ENCODE peak calls at places on chromosomes 7 and 10, in seven cellular contexts. X is neural progenitor cell, Y is HFF-Myc, B is non-pigmented ciliary epithelial cell, M is hypothalamus, F is GM06990, J is frontal cortex. O is an unnamed sample.

GRCh38 chr7:100793806-100794660 is 33.3 kb downstream of the EPHB4 start:
- DNase-seq in M (no peak), J (no peak), F (no peak), Y (peak; percentile 30), X (no peak), B (no peak), O (peak; percentile 45)

GRCh38 chr10:201328-201771 is 66.1 kb downstream of the ZMYND11 start:
- DNase-seq in J (no peak), M (no peak), B (no peak), F (no peak), Y (no peak), X (no peak), O (peak; percentile 81)

GRCh38 chr7:18126274-18126673 is 98.6 kb upstream of the PRPS1L1 start:
- DNase-seq in J (no peak), B (no peak), M (no peak), Y (no peak), F (no peak), X (no peak), O (no peak)

GRCh38 chr10:102869290-102870198 is at the start of gene AS3MT:
- DNase-seq in X (peak; percentile 92), Y (no peak), B (no peak), J (peak; percentile 54), F (peak; percentile 56), M (no peak), O (peak; percentile 22)

GRCh38 chr10:92407305-92408016 is 116.5 kb downstream of the MARCHF5 start:
- DNase-seq in J (no peak), B (no peak), F (no peak), Y (no peak), X (peak; percentile 28), M (no peak), O (no peak)

GRCh38 chr10:111151595-111151994 is 74.8 kb downstream of the ADRA2A start:
- DNase-seq in F (no peak), X (peak; percentile 53), Y (no peak), J (no peak), B (no peak), M (no peak), O (no peak)

GRCh38 chr10:65861249-65861648 is 1064.6 kb upstream of the LRRTM3 start:
- DNase-seq in F (peak; percentile 12), J (no peak), Y (no peak), X (no peak), M (no peak), B (peak; percentile 10), O (peak; percentile 19)

GRCh38 chr10:103193820-103194529 is 903 bp upstream of the NT5C2 start:
- DNase-seq in Y (no peak), F (peak; percentile 44), X (peak; percentile 31), B (no peak), J (no peak), M (no peak), O (no peak)

GRCh38 chr10:12716042-12716441 is 285.5 kb downstream of the CCDC3 start:
- DNase-seq in M (no peak), F (no peak), B (no peak), Y (no peak), J (no peak), X (no peak), O (no peak)

GRCh38 chr7:143396625-143397556 is 11.8 kb downstream of the EPHA1 start:
- DNase-seq in Y (no peak), X (no peak), B (no peak), F (no peak), M (no peak), J (no peak), O (no peak)

GRCh38 chr10:17645591-17646345 is 1.8 kb downstream of the STAM start:
- DNase-seq in J (no peak), X (no peak), M (no peak), Y (no peak), B (no peak), F (no peak), O (peak; percentile 32)

GRCh38 chr10:88920198-88920597 is 32.4 kb downstream of the ACTA2 start:
- DNase-seq in Y (no peak), F (no peak), J (no peak), M (no peak), B (no peak), X (no peak), O (no peak)

GRCh38 chr10:8365935-8366911 is 311.7 kb downstream of the GATA3 start:
- DNase-seq in B (peak; percentile 20), Y (no peak), F (peak; percentile 54), X (no peak), J (no peak), M (no peak), O (no peak)

GRCh38 chr10:34954142-34954541 is 136.0 kb downstream of the CUL2 start:
- DNase-seq in M (no peak), X (no peak), Y (no peak), F (no peak), B (no peak), J (no peak), O (no peak)

GRCh38 chr10:28382520-28383269 is 79.8 kb upstream of the MPP7 start:
- DNase-seq in Y (peak; percentile 95), M (no peak), F (no peak), J (no peak), B (peak; percentile 55), X (no peak), O (no peak)

GRCh38 chr7:100642534-100642907 is 1.2 kb upstream of the TFR2 start:
- DNase-seq in B (no peak), X (no peak), M (no peak), F (peak; percentile 70), Y (no peak), J (no peak), O (no peak)

GRCh38 chr10:44978570-44979280 is at the start of gene DEPP1:
- DNase-seq in X (peak; percentile 87), M (no peak), Y (no peak), F (no peak), J (peak; percentile 68), B (no peak), O (peak; percentile 99)

GRCh38 chr7:155814569-155815276 is 2.5 kb upstream of the SHH start:
- DNase-seq in F (no peak), J (no peak), Y (no peak), B (no peak), X (no peak), M (no peak), O (no peak)

GRCh38 chr10:20970044-20970443 is 72.9 kb upstream of the NEBL start:
- DNase-seq in J (no peak), M (no peak), Y (no peak), B (peak; percentile 46), X (no peak), F (no peak), O (peak; percentile 17)

GRCh38 chr10:133292919-133293809 is 15.5 kb downstream of the TUBGCP2 start:
- DNase-seq in X (no peak), Y (peak; percentile 72), F (no peak), J (peak; percentile 41), B (peak; percentile 19), M (no peak), O (peak; percentile 63)

GRCh38 chr10:84360634-84361365 is 32.4 kb downstream of the CCSER2 start:
- DNase-seq in F (no peak), M (no peak), Y (no peak), J (no peak), X (no peak), B (no peak), O (peak; percentile 67)

GRCh38 chr7:2732959-2733584 is 45.1 kb downstream of the AMZ1 start:
- DNase-seq in J (no peak), M (no peak), F (no peak), B (no peak), Y (no peak), X (no peak), O (peak; percentile 81)

GRCh38 chr7:100674441-100675407 is 1.2 kb downstream of the GNB2 start:
- DNase-seq in X (peak; percentile 68), B (no peak), F (no peak), J (no peak), Y (no peak), M (no peak), O (peak; percentile 42)

GRCh38 chr10:115918812-115919211 is 354.2 kb downstream of the GFRA1 start:
- DNase-seq in M (no peak), B (peak; percentile 32), F (no peak), J (no peak), X (no peak), Y (no peak), O (no peak)

GRCh38 chr10:36450385-36450784 is 675.0 kb upstream of the ANKRD30A start:
- DNase-seq in Y (no peak), X (no peak), J (no peak), F (no peak), B (peak; percentile 68), M (no peak), O (peak; percentile 31)

GRCh38 chr7:29892231-29892630 is 85.9 kb downstream of the WIPF3 start:
- DNase-seq in J (no peak), Y (no peak), M (no peak), F (no peak), X (no peak), B (no peak), O (no peak)

GRCh38 chr7:130356760-130357611 is 12.4 kb downstream of the CPA5 start:
- DNase-seq in F (no peak), M (peak; percentile 17), Y (peak; percentile 82), X (no peak), B (peak; percentile 76), J (no peak), O (no peak)

GRCh38 chr7:7569113-7569527 is 2.4 kb downstream of the MIOS start:
- DNase-seq in B (no peak), Y (no peak), F (peak; percentile 49), X (no peak), J (no peak), M (no peak), O (no peak)

GRCh38 chr10:102644066-102644645 is at the start of gene TRIM8:
- DNase-seq in Y (no peak), X (peak; percentile 75), M (no peak), F (peak; percentile 80), B (no peak), J (no peak), O (peak; percentile 41)

GRCh38 chr10:126227762-126228134 is 160.5 kb downstream of the ADAM12 start:
- DNase-seq in X (no peak), F (no peak), M (no peak), B (peak; percentile 60), J (no peak), Y (no peak), O (no peak)

GRCh38 chr10:106987362-106987761 is 177.1 kb downstream of the SORCS1 start:
- DNase-seq in B (no peak), M (no peak), X (no peak), F (no peak), Y (no peak), J (no peak), O (no peak)

GRCh38 chr7:74083117-74083876 is at the start of gene LIMK1:
- DNase-seq in X (peak; percentile 96), Y (no peak), B (no peak), J (peak; percentile 99), M (peak; percentile 58), F (peak; percentile 86), O (peak; percentile 74)

GRCh38 chr7:129363-130221 is 62.8 kb upstream of the FAM20C start:
- DNase-seq in Y (no peak), X (no peak), J (peak; percentile 51), M (no peak), B (no peak), F (no peak), O (no peak)